ENCODE peak calls at places on chromosomes 4 and X, in seven cellular contexts. One of them, this sample, is unnamed.

GRCh38 chr4:167779280-167779679 is 313.1 kb upstream of the ANXA10 start:
- DNase-seq in osteocyte: no peak
- DNase-seq in RWPE1: no peak
- DNase-seq in fibroblast of mammary gland: no peak
- DNase-seq in GM13976: no peak
- DNase-seq in CD8-positive, alpha-beta T cell: no peak
- DNase-seq in esophagus squamous epithelium: no peak
- DNase-seq in this sample: no peak

GRCh38 chrX:119759333-119759766 is 962 bp downstream of the SOWAHD start:
- DNase-seq in esophagus squamous epithelium: no peak
- DNase-seq in CD8-positive, alpha-beta T cell: no peak
- DNase-seq in osteocyte: no peak
- DNase-seq in RWPE1: no peak
- DNase-seq in fibroblast of mammary gland: no peak
- DNase-seq in GM13976: no peak
- DNase-seq in this sample: no peak

GRCh38 chr4:163495900-163496299 is 1.4 kb downstream of the TMA16 start:
- DNase-seq in GM13976: peak; percentile 47
- DNase-seq in esophagus squamous epithelium: no peak
- DNase-seq in RWPE1: no peak
- DNase-seq in osteocyte: no peak
- DNase-seq in CD8-positive, alpha-beta T cell: no peak
- DNase-seq in fibroblast of mammary gland: peak; percentile 8
- DNase-seq in this sample: peak; percentile 31

GRCh38 chrX:155767101-155767878 is 113.9 kb upstream of the VAMP7 start:
- DNase-seq in fibroblast of mammary gland: peak; percentile 77
- DNase-seq in GM13976: no peak
- DNase-seq in RWPE1: peak; percentile 23
- DNase-seq in osteocyte: no peak
- DNase-seq in CD8-positive, alpha-beta T cell: no peak
- DNase-seq in esophagus squamous epithelium: no peak
- DNase-seq in this sample: no peak

GRCh38 chr4:74793757-74794340 is 474 bp downstream of the BTC start:
- DNase-seq in CD8-positive, alpha-beta T cell: no peak
- DNase-seq in fibroblast of mammary gland: peak; percentile 13
- DNase-seq in esophagus squamous epithelium: no peak
- DNase-seq in GM13976: peak; percentile 30
- DNase-seq in RWPE1: peak; percentile 24
- DNase-seq in osteocyte: no peak
- DNase-seq in this sample: no peak

GRCh38 chr4:87235020-87235671 is 14.7 kb upstream of the KLHL8 start:
- DNase-seq in CD8-positive, alpha-beta T cell: no peak
- DNase-seq in fibroblast of mammary gland: peak; percentile 47
- DNase-seq in GM13976: no peak
- DNase-seq in RWPE1: no peak
- DNase-seq in osteocyte: no peak
- DNase-seq in esophagus squamous epithelium: no peak
- DNase-seq in this sample: no peak

GRCh38 chr4:57065730-57066482 is 44.3 kb downstream of the IGFBP7 start:
- DNase-seq in GM13976: no peak
- DNase-seq in osteocyte: no peak
- DNase-seq in CD8-positive, alpha-beta T cell: no peak
- DNase-seq in RWPE1: no peak
- DNase-seq in esophagus squamous epithelium: no peak
- DNase-seq in fibroblast of mammary gland: peak; percentile 78
- DNase-seq in this sample: no peak

GRCh38 chrX:68599256-68600152 is 48.0 kb upstream of the STARD8 start:
- DNase-seq in CD8-positive, alpha-beta T cell: no peak
- DNase-seq in RWPE1: no peak
- DNase-seq in esophagus squamous epithelium: no peak
- DNase-seq in GM13976: no peak
- DNase-seq in fibroblast of mammary gland: peak; percentile 7
- DNase-seq in osteocyte: no peak
- DNase-seq in this sample: no peak

GRCh38 chr4:54234497-54235205 is 5.6 kb downstream of the PDGFRA start:
- DNase-seq in esophagus squamous epithelium: no peak
- DNase-seq in GM13976: no peak
- DNase-seq in CD8-positive, alpha-beta T cell: no peak
- DNase-seq in RWPE1: no peak
- DNase-seq in osteocyte: no peak
- DNase-seq in fibroblast of mammary gland: no peak
- DNase-seq in this sample: no peak

GRCh38 chrX:41452972-41453371 is 5.8 kb downstream of the NYX start:
- DNase-seq in osteocyte: no peak
- DNase-seq in RWPE1: no peak
- DNase-seq in fibroblast of mammary gland: peak; percentile 37
- DNase-seq in esophagus squamous epithelium: no peak
- DNase-seq in CD8-positive, alpha-beta T cell: no peak
- DNase-seq in GM13976: no peak
- DNase-seq in this sample: no peak

GRCh38 chrX:43631841-43632240 is 24.3 kb upstream of the MAOA start:
- DNase-seq in esophagus squamous epithelium: no peak
- DNase-seq in osteocyte: no peak
- DNase-seq in CD8-positive, alpha-beta T cell: no peak
- DNase-seq in fibroblast of mammary gland: no peak
- DNase-seq in RWPE1: no peak
- DNase-seq in GM13976: no peak
- DNase-seq in this sample: no peak

GRCh38 chr4:21848001-21848400 is 100.6 kb downstream of the KCNIP4 start:
- DNase-seq in RWPE1: no peak
- DNase-seq in GM13976: no peak
- DNase-seq in fibroblast of mammary gland: no peak
- DNase-seq in esophagus squamous epithelium: no peak
- DNase-seq in osteocyte: no peak
- DNase-seq in CD8-positive, alpha-beta T cell: no peak
- DNase-seq in this sample: no peak

GRCh38 chr4:145186719-145187118 is 6.3 kb upstream of the OTUD4 start:
- DNase-seq in osteocyte: no peak
- DNase-seq in RWPE1: no peak
- DNase-seq in esophagus squamous epithelium: no peak
- DNase-seq in GM13976: peak; percentile 46
- DNase-seq in fibroblast of mammary gland: no peak
- DNase-seq in CD8-positive, alpha-beta T cell: no peak
- DNase-seq in this sample: no peak

GRCh38 chr4:175891863-175892262 is 79.8 kb upstream of the GPM6A start:
- DNase-seq in CD8-positive, alpha-beta T cell: no peak
- DNase-seq in GM13976: peak; percentile 12
- DNase-seq in esophagus squamous epithelium: no peak
- DNase-seq in fibroblast of mammary gland: peak; percentile 22
- DNase-seq in RWPE1: no peak
- DNase-seq in osteocyte: no peak
- DNase-seq in this sample: no peak

GRCh38 chr4:189278559-189279165 is 662.0 kb upstream of the FRG1 start:
- DNase-seq in RWPE1: no peak
- DNase-seq in CD8-positive, alpha-beta T cell: no peak
- DNase-seq in GM13976: no peak
- DNase-seq in osteocyte: no peak
- DNase-seq in esophagus squamous epithelium: no peak
- DNase-seq in fibroblast of mammary gland: no peak
- DNase-seq in this sample: no peak

GRCh38 chr4:185003596-185004351 is 14.5 kb upstream of the HELT start:
- DNase-seq in esophagus squamous epithelium: no peak
- DNase-seq in GM13976: no peak
- DNase-seq in osteocyte: no peak
- DNase-seq in RWPE1: no peak
- DNase-seq in fibroblast of mammary gland: no peak
- DNase-seq in CD8-positive, alpha-beta T cell: no peak
- DNase-seq in this sample: no peak

GRCh38 chr4:10051536-10052135 is 30.3 kb upstream of the SLC2A9 start:
- DNase-seq in esophagus squamous epithelium: no peak
- DNase-seq in CD8-positive, alpha-beta T cell: no peak
- DNase-seq in RWPE1: no peak
- DNase-seq in fibroblast of mammary gland: no peak
- DNase-seq in osteocyte: peak; percentile 44
- DNase-seq in GM13976: no peak
- DNase-seq in this sample: no peak

GRCh38 chr4:158161561-158162354 is 11.1 kb downstream of the GASK1B start:
- DNase-seq in GM13976: no peak
- DNase-seq in esophagus squamous epithelium: no peak
- DNase-seq in osteocyte: no peak
- DNase-seq in RWPE1: peak; percentile 3
- DNase-seq in fibroblast of mammary gland: peak; percentile 90
- DNase-seq in CD8-positive, alpha-beta T cell: no peak
- DNase-seq in this sample: no peak

GRCh38 chr4:103364066-103364465 is 165.9 kb upstream of the CENPE start:
- DNase-seq in RWPE1: no peak
- DNase-seq in fibroblast of mammary gland: no peak
- DNase-seq in CD8-positive, alpha-beta T cell: no peak
- DNase-seq in osteocyte: no peak
- DNase-seq in GM13976: no peak
- DNase-seq in esophagus squamous epithelium: no peak
- DNase-seq in this sample: no peak

GRCh38 chr4:159297088-159297487 is 194.2 kb downstream of the RAPGEF2 start:
- DNase-seq in CD8-positive, alpha-beta T cell: no peak
- DNase-seq in osteocyte: no peak
- DNase-seq in RWPE1: no peak
- DNase-seq in esophagus squamous epithelium: no peak
- DNase-seq in GM13976: no peak
- DNase-seq in fibroblast of mammary gland: no peak
- DNase-seq in this sample: no peak

GRCh38 chr4:5988086-5988845 is 30.0 kb downstream of the C4orf50 start:
- DNase-seq in CD8-positive, alpha-beta T cell: no peak
- DNase-seq in esophagus squamous epithelium: no peak
- DNase-seq in RWPE1: no peak
- DNase-seq in GM13976: no peak
- DNase-seq in fibroblast of mammary gland: no peak
- DNase-seq in osteocyte: no peak
- DNase-seq in this sample: no peak

GRCh38 chr4:179671609-179672008 is 2229.4 kb upstream of the AGA start:
- DNase-seq in esophagus squamous epithelium: no peak
- DNase-seq in CD8-positive, alpha-beta T cell: no peak
- DNase-seq in fibroblast of mammary gland: no peak
- DNase-seq in GM13976: no peak
- DNase-seq in RWPE1: no peak
- DNase-seq in osteocyte: no peak
- DNase-seq in this sample: no peak

GRCh38 chr4:174316546-174316945 is 32.8 kb downstream of the CEP44 start:
- DNase-seq in osteocyte: no peak
- DNase-seq in fibroblast of mammary gland: no peak
- DNase-seq in esophagus squamous epithelium: no peak
- DNase-seq in CD8-positive, alpha-beta T cell: no peak
- DNase-seq in RWPE1: peak; percentile 29
- DNase-seq in GM13976: no peak
- DNase-seq in this sample: no peak

GRCh38 chr4:2482693-2483092 is 13.8 kb downstream of the RNF4 start:
- DNase-seq in osteocyte: no peak
- DNase-seq in RWPE1: no peak
- DNase-seq in esophagus squamous epithelium: no peak
- DNase-seq in CD8-positive, alpha-beta T cell: no peak
- DNase-seq in GM13976: peak; percentile 66
- DNase-seq in fibroblast of mammary gland: peak; percentile 76
- DNase-seq in this sample: peak; percentile 61

GRCh38 chrX:6694977-6695376 is 160.1 kb upstream of the VCX3A start:
- DNase-seq in osteocyte: no peak
- DNase-seq in GM13976: no peak
- DNase-seq in CD8-positive, alpha-beta T cell: no peak
- DNase-seq in esophagus squamous epithelium: no peak
- DNase-seq in fibroblast of mammary gland: no peak
- DNase-seq in RWPE1: no peak
- DNase-seq in this sample: no peak
- TF ChIP-seq CTCF in osteocyte: no peak
- TF ChIP-seq CTCF in GM13976: no peak
- TF ChIP-seq CTCF in CD8-positive, alpha-beta T cell: no peak
- TF ChIP-seq CTCF in esophagus squamous epithelium: no peak
- TF ChIP-seq CTCF in fibroblast of mammary gland: no peak
- TF ChIP-seq CTCF in RWPE1: no peak
- TF ChIP-seq CTCF in this sample: no peak

GRCh38 chrX:19535481-19535880 is 20.2 kb upstream of the MAP3K15 start:
- DNase-seq in GM13976: no peak
- DNase-seq in CD8-positive, alpha-beta T cell: no peak
- DNase-seq in fibroblast of mammary gland: peak; percentile 38
- DNase-seq in osteocyte: peak; percentile 10
- DNase-seq in esophagus squamous epithelium: no peak
- DNase-seq in RWPE1: peak; percentile 8
- DNase-seq in this sample: no peak

GRCh38 chrX:19532709-19533108 is 17.4 kb upstream of the MAP3K15 start:
- DNase-seq in fibroblast of mammary gland: no peak
- DNase-seq in osteocyte: peak; percentile 46
- DNase-seq in CD8-positive, alpha-beta T cell: no peak
- DNase-seq in esophagus squamous epithelium: no peak
- DNase-seq in RWPE1: no peak
- DNase-seq in GM13976: no peak
- DNase-seq in this sample: no peak
- TF ChIP-seq CTCF in fibroblast of mammary gland: no peak
- TF ChIP-seq CTCF in osteocyte: no peak
- TF ChIP-seq CTCF in CD8-positive, alpha-beta T cell: no peak
- TF ChIP-seq CTCF in esophagus squamous epithelium: no peak
- TF ChIP-seq CTCF in RWPE1: no peak
- TF ChIP-seq CTCF in GM13976: no peak
- TF ChIP-seq CTCF in this sample: no peak

GRCh38 chr4:73137121-73137520 is 67.6 kb upstream of the COX18 start:
- DNase-seq in RWPE1: no peak
- DNase-seq in CD8-positive, alpha-beta T cell: no peak
- DNase-seq in GM13976: no peak
- DNase-seq in fibroblast of mammary gland: no peak
- DNase-seq in osteocyte: no peak
- DNase-seq in esophagus squamous epithelium: no peak
- DNase-seq in this sample: no peak

GRCh38 chr4:73139245-73139644 is 69.7 kb upstream of the COX18 start:
- DNase-seq in fibroblast of mammary gland: peak; percentile 14
- DNase-seq in esophagus squamous epithelium: no peak
- DNase-seq in GM13976: no peak
- DNase-seq in CD8-positive, alpha-beta T cell: no peak
- DNase-seq in RWPE1: no peak
- DNase-seq in osteocyte: no peak
- DNase-seq in this sample: no peak

GRCh38 chr4:73139991-73140390 is 70.5 kb upstream of the COX18 start:
- DNase-seq in fibroblast of mammary gland: peak; percentile 44
- DNase-seq in CD8-positive, alpha-beta T cell: no peak
- DNase-seq in GM13976: no peak
- DNase-seq in RWPE1: no peak
- DNase-seq in osteocyte: no peak
- DNase-seq in esophagus squamous epithelium: no peak
- DNase-seq in this sample: no peak

GRCh38 chr4:73142995-73143547 is 73.6 kb upstream of the COX18 start:
- DNase-seq in fibroblast of mammary gland: no peak
- DNase-seq in RWPE1: no peak
- DNase-seq in CD8-positive, alpha-beta T cell: no peak
- DNase-seq in osteocyte: no peak
- DNase-seq in GM13976: no peak
- DNase-seq in esophagus squamous epithelium: no peak
- DNase-seq in this sample: no peak
- TF ChIP-seq CTCF in fibroblast of mammary gland: no peak
- TF ChIP-seq CTCF in RWPE1: peak; percentile 33
- TF ChIP-seq CTCF in CD8-positive, alpha-beta T cell: peak; percentile 38
- TF ChIP-seq CTCF in osteocyte: peak; percentile 43
- TF ChIP-seq CTCF in GM13976: no peak
- TF ChIP-seq CTCF in esophagus squamous epithelium: peak; percentile 13
- TF ChIP-seq CTCF in this sample: no peak

GRCh38 chr4:46323891-46324290 is 66.0 kb downstream of the GABRA2 start:
- DNase-seq in RWPE1: no peak
- DNase-seq in esophagus squamous epithelium: no peak
- DNase-seq in osteocyte: no peak
- DNase-seq in fibroblast of mammary gland: no peak
- DNase-seq in GM13976: no peak
- DNase-seq in CD8-positive, alpha-beta T cell: no peak
- DNase-seq in this sample: no peak

GRCh38 chr4:46329118-46329976 is 60.6 kb downstream of the GABRA2 start:
- DNase-seq in CD8-positive, alpha-beta T cell: no peak
- DNase-seq in fibroblast of mammary gland: peak; percentile 44
- DNase-seq in esophagus squamous epithelium: no peak
- DNase-seq in GM13976: peak; percentile 1
- DNase-seq in osteocyte: no peak
- DNase-seq in RWPE1: peak; percentile 14
- DNase-seq in this sample: no peak
- TF ChIP-seq CTCF in CD8-positive, alpha-beta T cell: no peak
- TF ChIP-seq CTCF in fibroblast of mammary gland: peak; percentile 51
- TF ChIP-seq CTCF in esophagus squamous epithelium: no peak
- TF ChIP-seq CTCF in GM13976: peak; percentile 37
- TF ChIP-seq CTCF in osteocyte: peak; percentile 32
- TF ChIP-seq CTCF in RWPE1: peak; percentile 67
- TF ChIP-seq CTCF in this sample: peak; percentile 50